ENCODE peak calls at places on chromosomes 1 and 21, in nine cellular contexts. One of them, this sample, is unnamed.

GRCh38 chr1:81126989-81127571 is 673.7 kb upstream of the ADGRL2 start:
- DNase-seq in cardiac fibroblast: no peak
- DNase-seq in fibroblast of lung: peak; percentile 31
- DNase-seq in IMR-90: peak; percentile 49
- DNase-seq in NB4: no peak
- DNase-seq in CD4-positive, alpha-beta memory T cell: no peak
- DNase-seq in GM06990: no peak
- DNase-seq in Caco-2: no peak
- DNase-seq in left lung: no peak
- DNase-seq in this sample: no peak

GRCh38 chr1:23083714-23084480 is 64.6 kb downstream of the KDM1A start:
- DNase-seq in left lung: no peak
- DNase-seq in GM06990: no peak
- DNase-seq in IMR-90: no peak
- DNase-seq in CD4-positive, alpha-beta memory T cell: no peak
- DNase-seq in fibroblast of lung: no peak
- DNase-seq in Caco-2: no peak
- DNase-seq in cardiac fibroblast: peak; percentile 79
- DNase-seq in NB4: no peak
- DNase-seq in this sample: no peak

GRCh38 chr21:39082656-39083376 is 100.4 kb downstream of the PSMG1 start:
- DNase-seq in fibroblast of lung: no peak
- DNase-seq in GM06990: no peak
- DNase-seq in NB4: no peak
- DNase-seq in cardiac fibroblast: no peak
- DNase-seq in Caco-2: peak; percentile 55
- DNase-seq in IMR-90: no peak
- DNase-seq in left lung: no peak
- DNase-seq in CD4-positive, alpha-beta memory T cell: no peak
- DNase-seq in this sample: no peak

GRCh38 chr1:204128964-204129896 is 22.6 kb downstream of the ETNK2 start:
- DNase-seq in fibroblast of lung: peak; percentile 59
- DNase-seq in Caco-2: peak; percentile 76
- DNase-seq in GM06990: peak; percentile 49
- DNase-seq in cardiac fibroblast: peak; percentile 78
- DNase-seq in IMR-90: peak; percentile 61
- DNase-seq in NB4: peak; percentile 64
- DNase-seq in CD4-positive, alpha-beta memory T cell: peak; percentile 58
- DNase-seq in left lung: peak; percentile 75
- DNase-seq in this sample: peak; percentile 55

GRCh38 chr1:179883739-179884138 is 1.7 kb downstream of the TOR1AIP1 start:
- DNase-seq in IMR-90: peak; percentile 42
- DNase-seq in CD4-positive, alpha-beta memory T cell: peak; percentile 77
- DNase-seq in NB4: peak; percentile 30
- DNase-seq in cardiac fibroblast: no peak
- DNase-seq in Caco-2: peak; percentile 28
- DNase-seq in GM06990: peak; percentile 62
- DNase-seq in fibroblast of lung: peak; percentile 66
- DNase-seq in left lung: no peak
- DNase-seq in this sample: peak; percentile 30

GRCh38 chr1:205286335-205286950 is 35.1 kb downstream of the NUAK2 start:
- DNase-seq in left lung: peak; percentile 48
- DNase-seq in CD4-positive, alpha-beta memory T cell: peak; percentile 75
- DNase-seq in IMR-90: peak; percentile 36
- DNase-seq in GM06990: peak; percentile 84
- DNase-seq in fibroblast of lung: peak; percentile 86
- DNase-seq in NB4: peak; percentile 95
- DNase-seq in Caco-2: no peak
- DNase-seq in cardiac fibroblast: no peak
- DNase-seq in this sample: peak; percentile 83

GRCh38 chr1:160797861-160798273 is 1.9 kb downstream of the LY9 start:
- DNase-seq in cardiac fibroblast: no peak
- DNase-seq in GM06990: no peak
- DNase-seq in Caco-2: no peak
- DNase-seq in CD4-positive, alpha-beta memory T cell: peak; percentile 78
- DNase-seq in NB4: no peak
- DNase-seq in fibroblast of lung: no peak
- DNase-seq in left lung: no peak
- DNase-seq in IMR-90: no peak
- DNase-seq in this sample: no peak

GRCh38 chr1:9689971-9690381 is 38.4 kb downstream of the PIK3CD start:
- DNase-seq in Caco-2: peak; percentile 24
- DNase-seq in CD4-positive, alpha-beta memory T cell: no peak
- DNase-seq in IMR-90: no peak
- DNase-seq in cardiac fibroblast: peak; percentile 26
- DNase-seq in left lung: peak; percentile 37
- DNase-seq in NB4: no peak
- DNase-seq in GM06990: no peak
- DNase-seq in fibroblast of lung: peak; percentile 13
- DNase-seq in this sample: peak; percentile 24

GRCh38 chr21:21165063-21165645 is 166.9 kb downstream of the NCAM2 start:
- DNase-seq in NB4: no peak
- DNase-seq in CD4-positive, alpha-beta memory T cell: no peak
- DNase-seq in left lung: no peak
- DNase-seq in fibroblast of lung: peak; percentile 99
- DNase-seq in Caco-2: no peak
- DNase-seq in GM06990: no peak
- DNase-seq in IMR-90: peak; percentile 97
- DNase-seq in cardiac fibroblast: peak; percentile 86
- DNase-seq in this sample: peak; percentile 95

GRCh38 chr1:183676515-183677189 is 23.5 kb upstream of the APOBEC4 start:
- DNase-seq in left lung: no peak
- DNase-seq in CD4-positive, alpha-beta memory T cell: no peak
- DNase-seq in NB4: no peak
- DNase-seq in Caco-2: peak; percentile 43
- DNase-seq in GM06990: no peak
- DNase-seq in cardiac fibroblast: peak; percentile 39
- DNase-seq in IMR-90: peak; percentile 74
- DNase-seq in fibroblast of lung: peak; percentile 37
- DNase-seq in this sample: no peak

GRCh38 chr1:209956116-209956515 is 18.1 kb downstream of the SYT14 start:
- DNase-seq in NB4: no peak
- DNase-seq in Caco-2: no peak
- DNase-seq in CD4-positive, alpha-beta memory T cell: no peak
- DNase-seq in left lung: no peak
- DNase-seq in cardiac fibroblast: no peak
- DNase-seq in fibroblast of lung: no peak
- DNase-seq in IMR-90: no peak
- DNase-seq in GM06990: no peak
- DNase-seq in this sample: no peak

GRCh38 chr1:234961468-234962339 is 166.9 kb downstream of the TOMM20 start:
- DNase-seq in left lung: no peak
- DNase-seq in NB4: peak; percentile 92
- DNase-seq in IMR-90: peak; percentile 96
- DNase-seq in Caco-2: no peak
- DNase-seq in GM06990: no peak
- DNase-seq in cardiac fibroblast: peak; percentile 94
- DNase-seq in CD4-positive, alpha-beta memory T cell: no peak
- DNase-seq in fibroblast of lung: peak; percentile 96
- DNase-seq in this sample: peak; percentile 94

GRCh38 chr1:10225573-10225972 is 15.2 kb downstream of the KIF1B start:
- DNase-seq in GM06990: no peak
- DNase-seq in cardiac fibroblast: no peak
- DNase-seq in NB4: no peak
- DNase-seq in left lung: no peak
- DNase-seq in CD4-positive, alpha-beta memory T cell: no peak
- DNase-seq in Caco-2: no peak
- DNase-seq in IMR-90: peak; percentile 43
- DNase-seq in fibroblast of lung: peak; percentile 86
- DNase-seq in this sample: peak; percentile 52

GRCh38 chr1:198107041-198107440 is 49.8 kb upstream of the NEK7 start:
- DNase-seq in GM06990: no peak
- DNase-seq in NB4: no peak
- DNase-seq in CD4-positive, alpha-beta memory T cell: no peak
- DNase-seq in left lung: no peak
- DNase-seq in IMR-90: peak; percentile 41
- DNase-seq in fibroblast of lung: peak; percentile 55
- DNase-seq in cardiac fibroblast: peak; percentile 26
- DNase-seq in Caco-2: peak; percentile 78
- DNase-seq in this sample: no peak

DNA sequence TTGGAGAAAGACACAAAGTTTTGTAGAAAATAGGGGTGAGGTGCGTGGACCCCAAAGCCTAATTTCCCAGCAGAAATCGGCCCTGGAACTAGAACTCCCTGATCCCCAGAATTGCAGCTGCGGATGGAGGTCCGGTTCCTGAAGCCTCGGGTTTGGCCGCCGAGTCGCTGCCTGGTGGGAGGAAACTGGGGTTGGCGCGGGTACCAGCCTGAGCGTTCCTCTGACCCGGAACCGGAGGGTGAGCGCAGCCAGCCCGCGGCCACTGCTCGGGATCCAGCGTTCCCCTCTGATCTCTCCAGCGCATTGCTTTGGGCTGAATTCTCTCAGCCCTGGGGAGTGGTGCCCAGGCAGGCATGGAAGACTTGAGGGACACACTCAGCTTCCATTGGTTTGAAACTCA is 1.6 kb downstream of the ST6GALNAC5 start:
- DNase-seq in NB4: no peak
- DNase-seq in GM06990: no peak
- DNase-seq in CD4-positive, alpha-beta memory T cell: no peak
- DNase-seq in cardiac fibroblast: no peak
- DNase-seq in fibroblast of lung: peak; percentile 1
- DNase-seq in left lung: peak; percentile 29
- DNase-seq in Caco-2: no peak
- DNase-seq in IMR-90: no peak
- DNase-seq in this sample: no peak
- H3K4me3 ChIP-seq in NB4: no peak overlapping the region
- H3K4me3 ChIP-seq in GM06990: no peak overlapping the region
- H3K4me3 ChIP-seq in CD4-positive, alpha-beta memory T cell: no peak overlapping the region
- H3K4me3 ChIP-seq in cardiac fibroblast: no peak overlapping the region
- H3K4me3 ChIP-seq in fibroblast of lung: peak overlapping the region; percentile 50
- H3K4me3 ChIP-seq in left lung: peak overlapping the region; percentile 32
- H3K4me3 ChIP-seq in Caco-2: no peak overlapping the region
- H3K4me3 ChIP-seq in IMR-90: no peak overlapping the region
- H3K4me3 ChIP-seq in this sample: peak overlapping the region; percentile 6

DNA sequence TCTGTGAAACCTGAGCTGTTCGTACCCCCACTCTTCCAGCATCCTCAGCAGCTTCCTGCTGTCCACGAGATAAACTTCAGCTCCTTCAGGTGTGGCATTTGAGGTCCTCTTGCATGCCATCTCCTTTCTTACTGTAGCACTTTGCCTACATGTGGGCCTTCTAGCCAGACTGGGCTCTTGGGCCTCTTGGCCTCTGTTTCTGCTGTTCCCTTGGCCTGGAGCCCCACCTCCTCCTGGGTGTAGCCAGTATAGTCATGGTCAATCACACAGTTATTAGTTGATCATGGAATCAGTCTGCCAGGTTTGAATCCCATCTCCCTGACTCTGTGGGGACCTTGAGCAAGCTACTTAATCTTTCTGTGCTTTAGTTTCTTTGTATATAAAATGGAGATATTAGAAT is 26.4 kb downstream of the TMEM53 start:
- DNase-seq in left lung: no peak
- DNase-seq in IMR-90: no peak
- DNase-seq in fibroblast of lung: no peak
- DNase-seq in Caco-2: no peak
- DNase-seq in NB4: no peak
- DNase-seq in GM06990: no peak
- DNase-seq in CD4-positive, alpha-beta memory T cell: no peak
- DNase-seq in cardiac fibroblast: no peak
- DNase-seq in this sample: no peak
- H3K4me3 ChIP-seq in left lung: no peak overlapping the region
- H3K4me3 ChIP-seq in IMR-90: no peak overlapping the region
- H3K4me3 ChIP-seq in fibroblast of lung: no peak overlapping the region
- H3K4me3 ChIP-seq in Caco-2: no peak overlapping the region
- H3K4me3 ChIP-seq in NB4: no peak overlapping the region
- H3K4me3 ChIP-seq in GM06990: no peak overlapping the region
- H3K4me3 ChIP-seq in CD4-positive, alpha-beta memory T cell: no peak overlapping the region
- H3K4me3 ChIP-seq in cardiac fibroblast: no peak overlapping the region
- H3K4me3 ChIP-seq in this sample: no peak overlapping the region

DNA sequence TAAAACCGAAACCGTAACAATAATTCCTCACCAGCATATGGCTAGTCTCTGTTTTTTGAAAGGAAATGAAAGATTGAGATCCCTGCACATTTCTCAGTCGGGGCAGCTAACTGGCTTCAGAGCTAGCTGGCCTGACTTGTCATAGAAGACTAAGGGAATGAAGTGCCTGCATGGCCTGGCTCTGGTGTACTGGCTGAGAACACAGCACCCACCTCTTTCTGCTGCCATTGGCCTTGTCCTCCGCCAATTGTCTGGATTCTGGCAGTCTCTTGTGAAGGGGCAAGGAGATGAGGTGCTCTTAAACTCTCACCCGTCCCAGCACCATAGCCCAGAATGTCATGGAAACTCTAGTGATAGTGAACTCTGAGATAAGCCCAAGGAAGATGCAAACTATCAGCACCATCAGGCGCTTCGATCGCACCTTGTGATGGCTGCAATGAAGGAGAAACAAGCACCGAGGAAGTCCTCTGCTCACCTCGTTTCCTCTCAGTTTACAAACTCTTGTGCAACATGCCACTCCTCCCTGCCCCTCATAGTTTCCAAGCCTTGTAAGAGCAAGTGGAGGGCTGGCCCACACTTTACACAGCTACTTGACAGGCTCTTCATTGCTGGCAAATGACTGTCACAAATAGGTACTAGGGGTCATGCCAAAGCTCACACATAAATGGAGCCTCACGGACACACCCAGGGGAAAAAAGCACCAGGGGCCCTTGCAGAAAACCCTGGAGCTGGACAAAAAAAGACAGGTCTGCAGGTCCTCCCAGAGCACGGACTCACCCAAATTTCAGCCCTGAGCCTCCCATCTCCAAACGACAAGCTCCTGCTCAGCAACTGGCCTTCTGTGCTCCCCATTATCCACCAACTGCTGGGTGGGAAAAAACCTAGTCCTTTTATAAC is 16.4 kb downstream of the INPP5B start:
- DNase-seq in left lung: peak; percentile 67
- DNase-seq in cardiac fibroblast: peak; percentile 14
- DNase-seq in Caco-2: no peak
- DNase-seq in GM06990: no peak
- DNase-seq in NB4: peak; percentile 88
- DNase-seq in IMR-90: peak; percentile 13
- DNase-seq in fibroblast of lung: peak; percentile 12
- DNase-seq in CD4-positive, alpha-beta memory T cell: peak; percentile 18
- DNase-seq in this sample: no peak
- H3K4me3 ChIP-seq in left lung: peak overlapping the region; percentile 83
- H3K4me3 ChIP-seq in cardiac fibroblast: peak overlapping the region; percentile 65
- H3K4me3 ChIP-seq in Caco-2: peak overlapping the region; percentile 70
- H3K4me3 ChIP-seq in GM06990: peak overlapping the region; percentile 78
- H3K4me3 ChIP-seq in NB4: peak overlapping the region; percentile 91
- H3K4me3 ChIP-seq in IMR-90: no peak overlapping the region
- H3K4me3 ChIP-seq in fibroblast of lung: no peak overlapping the region
- H3K4me3 ChIP-seq in CD4-positive, alpha-beta memory T cell: peak overlapping the region; percentile 58
- H3K4me3 ChIP-seq in this sample: no peak overlapping the region

DNA sequence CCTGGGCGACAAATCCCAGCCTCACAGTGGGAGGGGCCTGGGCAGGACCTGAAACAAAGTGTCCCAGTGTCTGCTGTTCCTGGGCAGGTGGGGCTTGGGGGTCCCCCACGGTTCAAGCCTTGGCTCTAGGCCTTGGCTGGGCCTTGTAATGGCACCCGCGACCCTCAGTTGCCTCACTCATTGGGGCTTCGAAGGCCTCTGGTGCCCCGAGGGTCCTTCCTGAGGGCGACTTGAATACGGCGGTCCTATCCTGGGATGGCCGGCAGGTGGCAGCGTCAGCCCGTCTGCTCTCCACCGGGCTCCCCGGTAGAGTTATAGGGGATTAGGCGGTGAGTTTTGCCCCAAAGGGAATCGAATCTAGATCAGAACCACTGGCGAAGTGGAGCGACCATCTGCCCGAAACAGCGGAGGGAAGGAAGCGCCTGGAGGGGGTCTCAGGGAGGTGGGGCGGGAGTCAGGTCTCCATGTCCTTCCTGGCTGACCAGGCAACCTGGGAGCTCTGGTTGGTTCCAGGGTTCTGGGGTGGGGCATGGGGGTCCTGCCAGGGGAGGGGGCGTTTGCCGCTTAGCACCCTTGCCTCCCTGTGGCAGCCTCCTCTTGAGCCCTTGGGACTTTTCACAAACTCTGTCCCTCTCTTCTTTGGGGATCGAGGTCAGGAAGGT is 2.1 kb upstream of the PEX10 start:
- DNase-seq in fibroblast of lung: peak; percentile 35
- DNase-seq in IMR-90: peak; percentile 34
- DNase-seq in Caco-2: peak; percentile 75
- DNase-seq in CD4-positive, alpha-beta memory T cell: peak; percentile 78
- DNase-seq in NB4: peak; percentile 80
- DNase-seq in GM06990: peak; percentile 80
- DNase-seq in left lung: peak; percentile 74
- DNase-seq in cardiac fibroblast: peak; percentile 68
- DNase-seq in this sample: peak; percentile 67
- H3K4me3 ChIP-seq in fibroblast of lung: no peak overlapping the region
- H3K4me3 ChIP-seq in IMR-90: no peak overlapping the region
- H3K4me3 ChIP-seq in Caco-2: peak overlapping the region; percentile 84
- H3K4me3 ChIP-seq in CD4-positive, alpha-beta memory T cell: peak overlapping the region; percentile 70
- H3K4me3 ChIP-seq in NB4: no peak overlapping the region
- H3K4me3 ChIP-seq in GM06990: peak overlapping the region; percentile 13
- H3K4me3 ChIP-seq in left lung: peak overlapping the region; percentile 75
- H3K4me3 ChIP-seq in cardiac fibroblast: no peak overlapping the region
- H3K4me3 ChIP-seq in this sample: no peak overlapping the region